ENCODE peak calls at places on chromosome 12, in five cellular contexts. Q, U, H, P and C are unnamed samples.

GRCh38 chr12:104596128-104596799 is 139.5 kb downstream of the CHST11 start:
- DNase-seq in U (no peak), H (peak), Q (peak), P (peak), C (peak)

GRCh38 chr12:94879542-94879941 is 124.0 kb downstream of the NDUFA12 start:
- DNase-seq in P (no peak), H (no peak), U (peak), Q (peak), C (no peak)

GRCh38 chr12:132711169-132711843 is 664 bp downstream of the PGAM5 start:
- DNase-seq in Q (no peak), U (peak), P (no peak), H (no peak), C (peak)

GRCh38 chr12:120447992-120448391 is 1.7 kb downstream of the GATC start:
- DNase-seq in H (no peak), P (no peak), U (no peak), Q (no peak), C (no peak)

GRCh38 chr12:23628836-23629235 is 320.6 kb downstream of the SOX5 start:
- DNase-seq in H (no peak), U (no peak), Q (no peak), P (no peak), C (no peak)

GRCh38 chr12:130815028-130815741 is 23.9 kb downstream of the STX2 start:
- DNase-seq in H (no peak), U (no peak), P (no peak), Q (no peak), C (no peak)

GRCh38 chr12:14211829-14212455 is 153.5 kb upstream of the ATF7IP start:
- DNase-seq in P (no peak), Q (no peak), U (no peak), H (no peak), C (no peak)

GRCh38 chr12:90090929-90091651 is 382.5 kb upstream of the ATP2B1 start:
- DNase-seq in H (peak), P (peak), U (no peak), Q (peak), C (peak)

GRCh38 chr12:69873429-69873828 is 48.4 kb downstream of the MYRFL start:
- DNase-seq in P (no peak), U (no peak), H (no peak), Q (peak), C (no peak)

GRCh38 chr12:131194166-131194565 is 240.5 kb downstream of the ADGRD1 start:
- DNase-seq in Q (no peak), U (peak), H (no peak), P (no peak), C (peak)

GRCh38 chr12:56688846-56689113 is 696 bp upstream of the PTGES3 start:
- DNase-seq in P (no peak), U (no peak), H (no peak), Q (no peak), C (no peak)

GRCh38 chr12:27332407-27333310 is at the start of gene BMAL2:
- DNase-seq in H (no peak), Q (peak), P (no peak), U (peak), C (peak)

GRCh38 chr12:27333311-27334009 is 824 bp downstream of the BMAL2 start:
- DNase-seq in U (no peak), Q (peak), P (no peak), H (peak), C (peak)

GRCh38 chr12:27331927-27332324 is 710 bp upstream of the BMAL2 start:
- DNase-seq in H (no peak), Q (peak), P (no peak), U (no peak), C (no peak)

GRCh38 chr12:27330846-27331245 is 1.8 kb upstream of the BMAL2 start:
- DNase-seq in P (no peak), H (no peak), U (no peak), Q (no peak), C (no peak)

GRCh38 chr12:27331299-27331926 is 1.2 kb upstream of the BMAL2 start:
- DNase-seq in P (no peak), Q (peak), H (no peak), U (no peak), C (peak)
- H3K4me3 ChIP-seq in P (no peak), Q (peak), H (no peak), U (no peak), C (peak)

DNA sequence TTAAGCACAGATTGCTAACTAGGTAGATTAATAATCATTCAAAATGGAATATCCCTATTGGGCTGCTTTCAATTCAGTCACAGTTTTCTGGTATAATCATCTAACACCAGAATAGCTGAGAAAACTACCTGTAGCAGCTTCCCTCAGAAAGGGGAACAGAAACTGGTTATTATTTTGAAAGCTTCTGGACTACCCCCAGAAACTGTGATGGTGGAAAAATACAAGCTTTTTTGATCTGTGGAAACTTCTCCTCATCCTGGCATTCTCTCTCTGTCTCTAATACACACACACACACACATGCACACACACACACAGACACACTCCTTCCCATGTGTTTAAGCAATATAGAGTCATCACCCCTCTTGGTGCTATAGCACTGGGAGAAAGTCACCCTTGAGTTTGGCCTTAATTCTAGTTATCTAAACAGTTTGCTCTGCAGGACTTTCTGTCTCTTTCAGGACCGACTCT is 251.5 kb upstream of the LMO3 start:
- DNase-seq in H (no peak), U (peak), P (no peak), Q (no peak), C (no peak)
- H3K4me3 ChIP-seq in H (no peak), U (peak), P (no peak), Q (no peak), C (no peak)

GRCh38 chr12:112559784-112560183 is 141.0 kb downstream of the PTPN11 start:
- DNase-seq in Q (no peak), P (no peak), U (no peak), H (no peak), C (no peak)
- H3K4me3 ChIP-seq in Q (no peak), P (no peak), U (no peak), H (no peak), C (no peak)

DNA sequence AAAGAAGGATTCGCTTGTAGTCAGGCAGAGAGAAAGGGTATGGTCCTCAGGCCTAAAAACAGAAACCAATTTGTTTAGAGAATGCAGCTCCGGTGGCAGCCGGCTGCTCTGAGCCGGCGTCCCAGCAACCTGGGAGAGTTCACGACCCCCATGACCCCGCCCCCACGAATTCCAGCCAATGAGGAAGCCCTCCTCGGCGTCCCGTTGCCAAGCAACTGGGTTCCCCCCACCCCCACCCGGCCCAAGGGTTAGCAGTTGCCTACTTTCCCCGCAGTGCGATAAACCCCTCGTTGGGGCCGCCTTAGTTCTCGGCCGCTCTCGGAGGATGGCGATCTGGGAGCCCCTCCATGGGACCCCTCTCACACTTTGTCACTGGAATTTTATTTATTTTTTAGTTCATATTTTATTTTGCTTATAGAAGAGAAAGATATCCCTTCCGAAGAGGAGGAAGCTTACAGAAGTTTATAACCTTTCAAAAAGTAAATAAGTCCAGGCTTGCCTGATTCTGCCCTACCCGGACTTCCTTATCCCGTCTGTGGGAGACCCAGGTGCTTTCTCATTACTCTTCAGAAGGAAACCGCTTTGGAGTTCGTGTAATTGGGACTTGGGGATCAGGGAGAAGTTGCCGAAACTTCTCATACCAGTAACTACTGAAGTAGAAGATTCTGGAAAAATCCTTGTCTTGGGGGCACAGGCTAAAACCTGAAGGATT is at the start of gene CCDC60:
- DNase-seq in H (no peak), Q (peak), U (no peak), P (peak), C (no peak)
- H3K4me3 ChIP-seq in H (no peak), Q (peak), U (no peak), P (no peak), C (no peak)

GRCh38 chr12:6863033-6863432 is 4.3 kb upstream of the TPI1 start:
- DNase-seq in Q (no peak), P (no peak), U (no peak), H (no peak), C (no peak)
- H3K4me3 ChIP-seq in Q (no peak), P (no peak), U (no peak), H (no peak), C (no peak)